ENCODE peak calls at places on chromosome 9, in six cellular contexts. A is CD8-positive, alpha-beta T cell; I is HL-60; O is breast epithelium; N is uterus; Z is GM23338. D is an unnamed sample.

GRCh38 chr9:33029106-33029788 is 4.2 kb downstream of the DNAJA1 start:
- DNase-seq in I (peak), N (no peak), O (no peak), Z (no peak), A (no peak), D (no peak)

GRCh38 chr9:20728493-20729220 is 44.6 kb downstream of the FOCAD start:
- DNase-seq in A (no peak), I (no peak), O (no peak), Z (no peak), N (no peak), D (no peak)

GRCh38 chr9:108185613-108186012 is 670.2 kb downstream of the ACTL7B start:
- DNase-seq in Z (no peak), N (no peak), O (no peak), A (no peak), I (no peak), D (no peak)

GRCh38 chr9:68904454-68904853 is 109.5 kb downstream of the PRKACG start:
- DNase-seq in A (no peak), I (no peak), O (no peak), N (no peak), Z (no peak), D (no peak)

GRCh38 chr9:71683598-71684235 is 84.6 kb downstream of the CEMIP2 start:
- DNase-seq in O (peak), A (no peak), I (peak), Z (peak), N (peak), D (peak)

GRCh38 chr9:806285-807156 is 35.0 kb upstream of the DMRT1 start:
- DNase-seq in A (no peak), O (no peak), I (no peak), Z (peak), N (no peak), D (no peak)

GRCh38 chr9:126860077-126860756 is at the start of gene ZBTB34:
- DNase-seq in A (peak), O (no peak), N (peak), I (peak), Z (peak), D (peak)

GRCh38 chr9:136133191-136133958 is 14.7 kb upstream of the TMEM250 start:
- DNase-seq in N (no peak), Z (peak), O (no peak), I (no peak), A (no peak), D (no peak)

GRCh38 chr9:27430754-27431540 is 93.1 kb upstream of the IFNK start:
- DNase-seq in N (no peak), A (no peak), Z (peak), O (no peak), I (no peak), D (no peak)

GRCh38 chr9:98362624-98363023 is 107.2 kb upstream of the TBC1D2 start:
- DNase-seq in I (no peak), Z (no peak), A (no peak), N (no peak), O (no peak), D (no peak)

GRCh38 chr9:80175286-80175906 is 603.6 kb downstream of the TLE4 start:
- DNase-seq in A (no peak), Z (peak), I (no peak), O (no peak), N (no peak), D (no peak)

GRCh38 chr9:32877103-32877502 is 93.8 kb downstream of the TMEM215 start:
- DNase-seq in I (no peak), O (no peak), N (no peak), A (no peak), Z (no peak), D (no peak)

GRCh38 chr9:106737516-106737915 is 125.5 kb upstream of the ZNF462 start:
- DNase-seq in Z (no peak), I (no peak), A (no peak), N (no peak), O (no peak), D (no peak)

GRCh38 chr9:135888126-135888765 is 19.1 kb downstream of the CAMSAP1 start:
- DNase-seq in Z (no peak), I (no peak), A (no peak), O (no peak), N (no peak), D (no peak)

GRCh38 chr9:137461663-137462395 is 2.7 kb upstream of the NSMF start:
- DNase-seq in O (no peak), N (peak), Z (peak), A (peak), I (peak), D (no peak)
- TF ChIP-seq CTCF in O (no peak), N (no peak), Z (no peak), A (no peak), I (peak), D (no peak)

GRCh38 chr9:23615569-23615968 is 210.5 kb downstream of the ELAVL2 start:
- DNase-seq in N (no peak), O (no peak), Z (no peak), I (no peak), A (no peak), D (no peak)

GRCh38 chr9:23606107-23606506 is 219.9 kb downstream of the ELAVL2 start:
- DNase-seq in I (no peak), O (no peak), N (no peak), A (no peak), Z (no peak), D (no peak)

GRCh38 chr9:23608456-23608855 is 217.6 kb downstream of the ELAVL2 start:
- DNase-seq in A (no peak), O (no peak), I (no peak), Z (no peak), N (no peak), D (no peak)

GRCh38 chr9:23611874-23612273 is 214.2 kb downstream of the ELAVL2 start:
- DNase-seq in N (no peak), Z (no peak), A (no peak), O (no peak), I (no peak), D (no peak)
- H3K27ac ChIP-seq in N (no peak), Z (no peak), A (no peak), O (no peak), I (no peak), D (no peak)

GRCh38 chr9:36855443-36856315 is 178.4 kb downstream of the PAX5 start:
- DNase-seq in A (no peak), O (no peak), Z (peak), N (no peak), I (peak), D (no peak)
- TF ChIP-seq CTCF in A (no peak), O (no peak), Z (peak), N (no peak), I (peak), D (no peak)

DNA sequence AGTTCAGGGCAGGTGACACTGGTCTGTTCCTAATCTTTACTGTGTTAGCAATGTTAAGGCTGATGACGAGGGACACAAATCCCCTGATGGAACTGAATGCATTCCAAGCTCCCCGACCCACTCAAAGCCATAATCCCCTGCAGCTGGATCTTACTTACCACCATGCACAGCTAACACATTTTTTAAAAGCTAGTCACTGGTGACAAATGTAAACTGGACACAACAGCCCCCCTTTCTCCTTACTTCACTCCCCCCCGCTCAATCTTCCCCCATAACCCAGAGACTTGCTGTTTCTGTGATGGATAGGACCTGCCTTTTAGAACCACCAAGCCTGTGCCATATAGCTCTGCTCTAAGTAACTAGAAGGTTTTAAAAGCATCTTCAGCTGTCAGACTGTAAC is 44.5 kb downstream of the BNC2 start:
- DNase-seq in O (no peak), Z (no peak), I (no peak), A (no peak), N (no peak), D (no peak)
- H3K27ac ChIP-seq in O (peak), Z (peak), I (no peak), A (no peak), N (peak), D (no peak)

DNA sequence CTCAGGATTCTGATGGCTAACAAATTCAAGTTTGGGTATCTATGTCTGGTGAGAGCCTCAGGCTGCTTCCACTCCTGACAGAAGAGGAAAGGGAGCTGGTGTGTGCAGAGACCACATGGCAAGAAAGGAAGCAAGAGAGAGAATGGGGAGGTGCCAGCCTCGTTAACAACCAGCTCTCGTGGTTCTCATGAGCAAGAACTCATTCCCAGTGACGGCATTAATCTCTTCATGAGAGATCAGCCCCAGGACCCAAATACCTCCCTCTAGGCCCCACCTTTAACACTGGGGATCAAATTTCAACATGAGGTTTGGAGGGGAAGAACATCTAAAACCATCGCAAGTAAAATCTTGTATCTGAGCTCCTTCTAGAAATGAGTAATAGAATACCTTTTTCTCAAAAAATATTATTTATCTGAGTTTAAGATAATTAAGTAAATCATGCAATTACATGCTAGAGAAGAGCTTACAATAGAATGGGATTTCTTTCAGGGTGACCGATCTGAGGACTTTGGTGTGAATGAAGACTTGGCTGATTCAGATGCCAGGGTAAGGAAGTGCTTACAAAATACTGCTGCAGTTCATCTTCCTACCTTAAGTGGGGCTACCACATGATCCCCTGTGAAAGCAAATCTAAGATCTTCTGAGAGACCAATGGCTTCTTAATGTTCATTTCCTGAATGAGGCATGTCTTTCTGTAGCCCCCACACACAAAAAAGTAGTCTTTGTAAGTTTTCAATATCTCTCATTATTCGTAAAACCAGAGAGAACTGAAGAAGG is 11.5 kb downstream of the ANXA1 start:
- DNase-seq in Z (peak), O (no peak), I (no peak), A (no peak), N (no peak), D (no peak)
- TF ChIP-seq CTCF in Z (no peak), O (no peak), I (no peak), A (no peak), N (no peak), D (no peak)

GRCh38 chr9:123063896-123064295 is 30.4 kb downstream of the GPR21 start:
- DNase-seq in I (no peak), A (no peak), O (no peak), N (no peak), Z (no peak), D (no peak)

GRCh38 chr9:123063172-123063508 is 29.7 kb downstream of the GPR21 start:
- DNase-seq in I (no peak), Z (no peak), A (no peak), O (no peak), N (no peak), D (no peak)

GRCh38 chr9:123065191-123065590 is 31.7 kb downstream of the GPR21 start:
- DNase-seq in O (no peak), A (no peak), N (no peak), Z (no peak), I (no peak), D (no peak)

GRCh38 chr9:123062306-123063171 is 29.1 kb downstream of the GPR21 start:
- DNase-seq in Z (no peak), N (no peak), I (no peak), O (no peak), A (no peak), D (no peak)

GRCh38 chr9:123064662-123065061 is 31.2 kb downstream of the GPR21 start:
- DNase-seq in I (no peak), O (no peak), A (no peak), Z (no peak), N (no peak), D (no peak)
- H3K27ac ChIP-seq in I (no peak), O (no peak), A (no peak), Z (no peak), N (no peak), D (peak)

DNA sequence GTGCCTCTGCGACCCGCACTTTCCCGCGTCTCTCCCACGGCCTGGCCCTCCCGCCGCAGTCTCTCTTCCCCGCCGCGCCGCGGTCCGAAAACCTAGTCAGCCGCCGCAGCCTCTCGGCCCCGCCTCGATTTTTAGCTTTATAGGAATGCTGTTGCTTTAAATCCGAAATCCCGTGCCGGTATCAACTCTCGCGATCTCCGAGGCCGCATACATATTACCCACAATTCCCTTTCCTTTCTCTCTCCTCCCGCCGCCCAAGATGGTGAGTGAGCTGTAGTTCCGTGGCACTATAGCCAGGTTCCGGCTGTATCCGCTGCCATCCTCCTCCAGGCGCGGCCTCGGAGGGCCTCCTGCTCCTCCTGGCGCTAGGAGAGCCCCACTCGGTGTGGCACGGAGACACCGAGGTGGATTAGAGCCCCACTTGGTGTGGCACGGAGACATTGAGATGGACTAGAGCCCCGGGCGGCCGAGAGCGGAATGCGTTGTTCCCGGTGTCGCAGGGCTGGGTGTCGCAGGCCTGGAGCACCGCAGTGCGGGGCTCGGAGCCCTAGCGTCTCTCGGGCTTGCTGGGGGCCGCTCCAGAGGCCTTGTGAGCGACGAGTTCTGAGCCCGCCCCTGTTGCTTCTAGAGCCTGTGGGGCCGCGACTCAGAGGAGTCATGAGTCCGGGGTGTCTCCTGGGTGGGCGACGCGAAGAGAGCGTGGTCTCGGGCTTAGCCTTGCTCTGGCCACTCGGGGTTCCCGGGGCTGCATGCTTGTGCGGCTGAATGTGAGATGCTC is at the start of the genes MED22 and RPL7A:
- DNase-seq in O (peak), Z (peak), A (peak), N (peak), I (peak), D (peak)
- TF ChIP-seq CTCF in O (no peak), Z (no peak), A (no peak), N (peak), I (no peak), D (no peak)

GRCh38 chr9:125568616-125569015 is 138.4 kb downstream of the MAPKAP1 start:
- DNase-seq in N (no peak), A (no peak), Z (no peak), I (no peak), O (no peak), D (no peak)
- H3K27ac ChIP-seq in N (no peak), A (no peak), Z (no peak), I (no peak), O (no peak), D (no peak)

GRCh38 chr9:121281614-121282291 is 13.8 kb downstream of the GSN start:
- DNase-seq in O (peak), N (peak), I (peak), Z (no peak), A (no peak), D (peak)
- TF ChIP-seq CTCF in O (no peak), N (no peak), I (no peak), Z (no peak), A (no peak), D (no peak)

GRCh38 chr9:87642330-87643110 is 83.4 kb upstream of the CTSL start:
- DNase-seq in O (no peak), N (no peak), A (no peak), Z (no peak), I (no peak), D (no peak)

GRCh38 chr9:87644659-87645058 is 81.3 kb upstream of the CTSL start:
- DNase-seq in A (no peak), Z (no peak), I (no peak), N (no peak), O (no peak), D (no peak)

GRCh38 chr9:87646546-87646945 is 79.4 kb upstream of the CTSL start:
- DNase-seq in N (no peak), I (no peak), A (no peak), Z (no peak), O (no peak), D (no peak)

GRCh38 chr9:87643111-87643650 is 82.7 kb upstream of the CTSL start:
- DNase-seq in Z (no peak), O (no peak), I (no peak), N (no peak), A (no peak), D (no peak)

GRCh38 chr9:87643778-87644570 is 81.9 kb upstream of the CTSL start:
- DNase-seq in A (no peak), O (no peak), Z (peak), I (no peak), N (no peak), D (no peak)
- H3K27ac ChIP-seq in A (no peak), O (no peak), Z (peak), I (no peak), N (no peak), D (peak)